ENCODE peak calls at places on chromosome 12, in four cellular contexts. G is progenitor cell of endocrine pancreas, E is NB4, Y is WTC11. N is an unnamed sample.

GRCh38 chr12:6700646-6701051 is at the start of gene PIANP:
- DNase-seq in E (no peak), G (peak), Y (peak), N (peak)

GRCh38 chr12:58393152-58393551 is 451.8 kb downstream of the ATP23 start:
- DNase-seq in E (no peak), Y (no peak), G (no peak), N (no peak)

GRCh38 chr12:132364348-132364902 is 35.0 kb upstream of the GALNT9 start:
- DNase-seq in E (peak), G (no peak), Y (no peak), N (no peak)

GRCh38 chr12:15580431-15580830 is 208.8 kb downstream of the EPS8 start:
- DNase-seq in E (no peak), G (no peak), Y (no peak), N (no peak)

GRCh38 chr12:68446896-68447806 is 115.0 kb upstream of the MDM1 start:
- DNase-seq in Y (peak), E (peak), G (no peak), N (peak)

GRCh38 chr12:2384029-2384386 is 331.2 kb downstream of the CACNA1C start:
- DNase-seq in E (no peak), G (no peak), Y (no peak), N (no peak)

GRCh38 chr12:3168775-3169221 is 91.6 kb downstream of the TSPAN9 start:
- DNase-seq in Y (no peak), G (no peak), E (peak), N (no peak)

GRCh38 chr12:76591461-76591860 is 31.9 kb upstream of the OSBPL8 start:
- DNase-seq in G (no peak), E (no peak), Y (no peak), N (no peak)

GRCh38 chr12:120970310-120970709 is 8.0 kb upstream of the HNF1A start:
- DNase-seq in Y (no peak), G (no peak), E (no peak), N (no peak)

GRCh38 chr12:73612571-73612970 is 925.1 kb upstream of the ATXN7L3B start:
- DNase-seq in E (no peak), Y (no peak), G (no peak), N (no peak)

GRCh38 chr12:101570022-101570421 is 24.7 kb upstream of the MYBPC1 start:
- DNase-seq in G (no peak), E (peak), Y (no peak), N (no peak)
- TF ChIP-seq CTCF in G (peak), E (peak), Y (no peak), N (peak)

GRCh38 chr12:52806821-52807543 is 6.9 kb downstream of the KRT4 start:
- DNase-seq in G (no peak), Y (no peak), E (no peak), N (no peak)

GRCh38 chr12:52805739-52806138 is 8.2 kb downstream of the KRT4 start:
- DNase-seq in G (no peak), E (no peak), Y (no peak), N (no peak)

GRCh38 chr12:52806169-52806811 is 7.6 kb downstream of the KRT4 start:
- DNase-seq in E (no peak), G (no peak), Y (no peak), N (no peak)

GRCh38 chr12:52804029-52804428 is 8.1 kb upstream of the KRT3 start:
- DNase-seq in E (no peak), G (no peak), Y (no peak), N (no peak)

DNA sequence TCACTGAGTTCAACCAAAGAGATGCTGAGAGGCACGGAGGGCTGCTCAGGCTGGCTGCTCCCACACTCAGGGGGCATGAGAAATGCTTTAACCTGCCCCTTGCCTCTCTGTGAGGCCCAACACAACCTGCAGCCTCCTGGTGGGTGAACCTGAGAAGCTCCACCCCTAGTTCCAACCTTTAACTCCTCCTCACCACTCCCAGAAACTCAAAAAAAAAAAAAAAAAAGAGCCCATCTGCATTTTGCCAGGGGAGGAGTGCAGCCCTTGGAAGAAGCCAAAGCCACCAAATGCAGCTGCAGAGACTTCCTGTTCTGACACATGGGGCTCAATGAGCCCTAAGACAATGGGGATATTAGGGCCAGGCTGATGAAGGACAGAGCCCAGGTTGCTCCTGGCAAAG is 8.9 kb downstream of the KRT4 start:
- DNase-seq in G (no peak), E (peak), Y (peak), N (no peak)
- TF ChIP-seq CTCF in G (no peak), E (no peak), Y (no peak), N (no peak)

GRCh38 chr12:46550266-46550879 is 177.8 kb upstream of the SLC38A2 start:
- DNase-seq in G (no peak), E (no peak), Y (no peak), N (no peak)

GRCh38 chr12:46553266-46553665 is 180.7 kb upstream of the SLC38A2 start:
- DNase-seq in G (no peak), Y (no peak), E (no peak), N (no peak)

GRCh38 chr12:46547421-46548340 is 175.1 kb upstream of the SLC38A2 start:
- DNase-seq in Y (no peak), G (no peak), E (no peak), N (no peak)

GRCh38 chr12:46546634-46547273 is 174.2 kb upstream of the SLC38A2 start:
- DNase-seq in Y (no peak), E (peak), G (no peak), N (no peak)

DNA sequence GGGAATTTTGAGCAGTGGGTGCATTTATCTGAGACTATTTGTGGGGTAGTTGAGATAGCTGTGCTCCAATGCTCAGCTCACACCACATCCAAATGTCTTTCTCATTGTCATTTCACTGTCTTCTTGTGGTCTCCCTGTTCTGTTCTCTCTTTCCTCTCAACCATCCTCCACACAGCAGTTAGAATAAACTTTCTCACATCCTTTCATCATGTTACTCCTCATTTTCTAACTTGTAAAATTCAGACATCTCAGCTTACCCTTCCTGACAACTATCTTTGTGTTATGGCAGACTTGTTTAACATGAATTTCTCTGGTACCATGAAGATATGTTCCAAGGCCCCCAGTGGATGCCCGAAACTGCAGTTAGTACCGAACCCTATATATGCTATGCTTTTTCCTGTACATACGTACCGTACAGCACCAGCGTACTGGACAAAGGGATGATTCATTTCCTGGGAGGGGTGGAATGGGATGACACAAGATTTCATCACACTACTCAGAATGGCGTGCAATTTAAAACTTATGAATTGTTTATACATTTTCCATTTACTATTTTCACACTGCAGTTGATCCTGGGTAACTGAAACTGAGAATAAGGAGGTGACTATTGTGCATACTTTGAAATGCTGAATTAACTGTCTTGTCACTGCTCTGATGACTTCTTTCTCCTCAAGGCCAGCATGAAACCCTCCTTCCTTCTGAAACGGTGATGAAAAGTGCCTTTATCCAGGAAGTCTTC is 177.1 kb upstream of the SLC38A2 start:
- DNase-seq in E (peak), Y (no peak), G (no peak), N (no peak)
- TF ChIP-seq CTCF in E (no peak), Y (no peak), G (no peak), N (no peak)

GRCh38 chr12:112539221-112539620 is 120.5 kb downstream of the PTPN11 start:
- DNase-seq in E (no peak), Y (no peak), G (no peak), N (no peak)
- TF ChIP-seq CTCF in E (no peak), Y (no peak), G (no peak), N (no peak)

GRCh38 chr12:82923935-82924334 is 237.2 kb downstream of the TMTC2 start:
- DNase-seq in E (no peak), Y (no peak), G (no peak), N (no peak)
- TF ChIP-seq CTCF in E (no peak), Y (no peak), G (no peak), N (no peak)

GRCh38 chr12:27970391-27970980 is 2.0 kb downstream of the PTHLH start:
- DNase-seq in Y (peak), G (peak), E (no peak), N (peak)

GRCh38 chr12:27969011-27969900 is 3.3 kb downstream of the PTHLH start:
- DNase-seq in E (no peak), G (peak), Y (peak), N (peak)

GRCh38 chr12:27970981-27971489 is 1.5 kb downstream of the PTHLH start:
- DNase-seq in E (no peak), G (no peak), Y (peak), N (peak)

GRCh38 chr12:27971606-27972005 is 927 bp downstream of the PTHLH start:
- DNase-seq in E (no peak), Y (no peak), G (no peak), N (no peak)

DNA sequence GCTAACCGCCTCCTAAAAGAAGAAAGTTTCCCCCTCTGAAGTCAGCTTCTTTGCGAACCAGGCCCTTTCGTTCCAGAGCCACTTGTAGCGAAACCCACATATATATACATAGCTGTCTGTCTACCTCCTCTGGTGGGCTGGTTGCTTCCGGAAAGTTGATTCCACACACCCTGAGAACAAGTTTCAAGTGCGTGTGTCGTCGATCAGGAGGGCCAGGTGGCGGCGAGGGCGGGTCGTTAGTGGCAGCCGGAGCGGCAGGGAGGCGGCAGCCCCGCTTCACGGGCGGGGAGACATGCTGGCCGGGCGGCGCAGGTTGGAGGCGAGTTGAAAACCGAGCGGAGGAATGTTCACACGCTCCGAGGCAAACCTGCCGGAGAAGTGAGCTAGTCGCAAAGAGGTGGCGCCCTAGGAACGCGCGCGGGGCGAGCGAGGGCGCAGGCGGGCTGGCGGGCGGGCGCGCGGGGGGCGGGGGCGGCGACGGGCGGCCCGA is 2.6 kb downstream of the PTHLH start:
- DNase-seq in E (peak), G (peak), Y (peak), N (peak)
- TF ChIP-seq CTCF in E (no peak), G (no peak), Y (no peak), N (no peak)